ENCODE peak calls at places on chromosomes 1 and 21, in four cellular contexts. A is stimulated activated CD4-positive, alpha-beta T cell treated with anti-CD3 and anti-CD28 coated beads, Interleukin-4, amount 100 ng/mL, for 24 hours; V is mammary epithelial cell; E is GM18507. K is an unnamed sample.
A peak's percentile ranks its signal among the peaks of the same experiment; 100 is the strongest.

GRCh38 chr1:112337028-112337531 is 58.9 kb upstream of the CTTNBP2NL start:
- DNase-seq in E (no peak), V (peak; percentile 53), A (peak; percentile 5), K (peak; percentile 58)

GRCh38 chr1:6627031-6627430 is 2.4 kb downstream of the THAP3 start:
- DNase-seq in V (no peak), E (no peak), A (no peak), K (no peak)

GRCh38 chr1:59204001-59204400 is 92.9 kb upstream of the FGGY start:
- DNase-seq in E (no peak), V (no peak), A (no peak), K (peak; percentile 41)

GRCh38 chr1:234608026-234608719 is 1.8 kb downstream of the IRF2BP2 start:
- DNase-seq in A (peak; percentile 82), E (peak; percentile 54), V (peak; percentile 93), K (peak; percentile 95)

GRCh38 chr1:31655104-31655503 is 10.4 kb upstream of the PEF1 start:
- DNase-seq in E (no peak), V (no peak), A (no peak), K (no peak)

GRCh38 chr1:226658538-226659125 is 80.5 kb downstream of the ITPKB start:
- DNase-seq in E (no peak), V (no peak), A (no peak), K (no peak)

GRCh38 chr1:59879556-59879955 is 47.0 kb downstream of the CYP2J2 start:
- DNase-seq in A (peak; percentile 39), E (no peak), V (peak; percentile 57), K (peak; percentile 60)

GRCh38 chr1:203175237-203176181 is at the start of gene MYBPH:
- DNase-seq in A (no peak), E (no peak), V (no peak), K (no peak)

GRCh38 chr1:204320413-204320812 is 39.3 kb downstream of the PLEKHA6 start:
- DNase-seq in V (peak; percentile 85), E (no peak), A (peak; percentile 7), K (peak; percentile 94)

GRCh38 chr21:35506352-35506751 is 457.2 kb upstream of the RUNX1 start:
- DNase-seq in E (no peak), V (no peak), A (no peak), K (no peak)

GRCh38 chr1:2921970-2922686 is 99.1 kb upstream of the ACTRT2 start:
- DNase-seq in V (no peak), E (peak; percentile 11), A (peak; percentile 24), K (no peak)

GRCh38 chr1:224183591-224184312 is 712 bp downstream of the DEGS1 start:
- DNase-seq in A (peak; percentile 58), V (peak; percentile 68), E (no peak), K (peak; percentile 74)

GRCh38 chr1:19347538-19348177 is 35.5 kb downstream of the SLC66A1 start:
- DNase-seq in V (no peak), E (no peak), A (no peak), K (no peak)

GRCh38 chr1:191517826-191518225 is 640.4 kb upstream of the RGS18 start:
- DNase-seq in E (no peak), A (no peak), V (no peak), K (no peak)

GRCh38 chr1:218349365-218350021 is 4.4 kb downstream of the TGFB2 start:
- DNase-seq in E (no peak), V (no peak), A (no peak), K (no peak)

GRCh38 chr1:168312718-168313604 is 32.3 kb downstream of the TBX19 start:
- DNase-seq in E (peak; percentile 9), V (peak; percentile 62), A (no peak), K (no peak)

GRCh38 chr1:27719286-27720251 is 6.2 kb upstream of the FAM76A start:
- DNase-seq in V (peak; percentile 9), A (no peak), E (no peak), K (peak; percentile 25)